ENCODE peak calls at places on chromosome 1, in ten cellular contexts. One of them, this sample, is unnamed.

GRCh38 chr1:156490401-156491032 is 10.1 kb downstream of the MEF2D start:
- DNase-seq in cardiac muscle cell: no peak
- DNase-seq in kidney: no peak
- DNase-seq in thyroid gland: peak; percentile 83
- DNase-seq in CD4-positive, CD25-positive, alpha-beta regulatory T cell: no peak
- DNase-seq in fibroblast of lung: no peak
- DNase-seq in prostate gland: no peak
- DNase-seq in ovary: peak; percentile 65
- DNase-seq in suprapubic skin: no peak
- DNase-seq in CD8-positive, alpha-beta T cell: no peak
- DNase-seq in this sample: peak; percentile 82

GRCh38 chr1:48228156-48228555 is 5.6 kb downstream of the SLC5A9 start:
- DNase-seq in cardiac muscle cell: peak; percentile 6
- DNase-seq in kidney: no peak
- DNase-seq in CD4-positive, CD25-positive, alpha-beta regulatory T cell: no peak
- DNase-seq in thyroid gland: no peak
- DNase-seq in ovary: no peak
- DNase-seq in prostate gland: no peak
- DNase-seq in suprapubic skin: no peak
- DNase-seq in CD8-positive, alpha-beta T cell: no peak
- DNase-seq in fibroblast of lung: no peak
- DNase-seq in this sample: no peak

GRCh38 chr1:154155282-154155681 is 409 bp upstream of the NUP210L start:
- DNase-seq in CD4-positive, CD25-positive, alpha-beta regulatory T cell: no peak
- DNase-seq in thyroid gland: peak; percentile 56
- DNase-seq in prostate gland: peak; percentile 17
- DNase-seq in suprapubic skin: no peak
- DNase-seq in fibroblast of lung: peak; percentile 82
- DNase-seq in kidney: no peak
- DNase-seq in ovary: no peak
- DNase-seq in cardiac muscle cell: peak; percentile 88
- DNase-seq in CD8-positive, alpha-beta T cell: no peak
- DNase-seq in this sample: peak; percentile 53

GRCh38 chr1:80417651-80418050 is 1383.1 kb upstream of the ADGRL2 start:
- DNase-seq in suprapubic skin: no peak
- DNase-seq in thyroid gland: no peak
- DNase-seq in CD8-positive, alpha-beta T cell: no peak
- DNase-seq in prostate gland: no peak
- DNase-seq in CD4-positive, CD25-positive, alpha-beta regulatory T cell: no peak
- DNase-seq in fibroblast of lung: peak; percentile 19
- DNase-seq in kidney: no peak
- DNase-seq in cardiac muscle cell: peak; percentile 16
- DNase-seq in ovary: no peak
- DNase-seq in this sample: no peak

GRCh38 chr1:56905667-56906066 is 51.1 kb downstream of the C8A start:
- DNase-seq in ovary: no peak
- DNase-seq in prostate gland: no peak
- DNase-seq in CD4-positive, CD25-positive, alpha-beta regulatory T cell: no peak
- DNase-seq in fibroblast of lung: no peak
- DNase-seq in CD8-positive, alpha-beta T cell: no peak
- DNase-seq in suprapubic skin: no peak
- DNase-seq in thyroid gland: no peak
- DNase-seq in kidney: no peak
- DNase-seq in cardiac muscle cell: no peak
- DNase-seq in this sample: no peak

GRCh38 chr1:112905420-112906154 is 50.4 kb downstream of the SLC16A1 start:
- DNase-seq in cardiac muscle cell: peak; percentile 44
- DNase-seq in kidney: no peak
- DNase-seq in prostate gland: peak; percentile 11
- DNase-seq in suprapubic skin: no peak
- DNase-seq in CD4-positive, CD25-positive, alpha-beta regulatory T cell: no peak
- DNase-seq in fibroblast of lung: no peak
- DNase-seq in thyroid gland: no peak
- DNase-seq in ovary: no peak
- DNase-seq in CD8-positive, alpha-beta T cell: no peak
- DNase-seq in this sample: peak; percentile 63

GRCh38 chr1:183039985-183040447 is 16.8 kb downstream of the LAMC1 start:
- DNase-seq in cardiac muscle cell: peak; percentile 78
- DNase-seq in fibroblast of lung: peak; percentile 81
- DNase-seq in prostate gland: no peak
- DNase-seq in kidney: no peak
- DNase-seq in ovary: no peak
- DNase-seq in CD4-positive, CD25-positive, alpha-beta regulatory T cell: no peak
- DNase-seq in CD8-positive, alpha-beta T cell: no peak
- DNase-seq in suprapubic skin: no peak
- DNase-seq in thyroid gland: no peak
- DNase-seq in this sample: no peak

GRCh38 chr1:206895837-206896242 is 1.4 kb upstream of the IL24 start:
- DNase-seq in kidney: no peak
- DNase-seq in suprapubic skin: no peak
- DNase-seq in CD8-positive, alpha-beta T cell: no peak
- DNase-seq in cardiac muscle cell: peak; percentile 69
- DNase-seq in thyroid gland: peak; percentile 39
- DNase-seq in ovary: no peak
- DNase-seq in fibroblast of lung: peak; percentile 85
- DNase-seq in prostate gland: peak; percentile 54
- DNase-seq in CD4-positive, CD25-positive, alpha-beta regulatory T cell: no peak
- DNase-seq in this sample: no peak

GRCh38 chr1:2393471-2393877 is 1.8 kb downstream of the RER1 start:
- DNase-seq in prostate gland: no peak
- DNase-seq in kidney: peak; percentile 59
- DNase-seq in fibroblast of lung: no peak
- DNase-seq in CD4-positive, CD25-positive, alpha-beta regulatory T cell: no peak
- DNase-seq in suprapubic skin: no peak
- DNase-seq in cardiac muscle cell: no peak
- DNase-seq in CD8-positive, alpha-beta T cell: no peak
- DNase-seq in ovary: no peak
- DNase-seq in thyroid gland: no peak
- DNase-seq in this sample: no peak

GRCh38 chr1:2392686-2393085 is 1.0 kb downstream of the RER1 start:
- DNase-seq in prostate gland: no peak
- DNase-seq in cardiac muscle cell: no peak
- DNase-seq in CD8-positive, alpha-beta T cell: no peak
- DNase-seq in ovary: no peak
- DNase-seq in CD4-positive, CD25-positive, alpha-beta regulatory T cell: no peak
- DNase-seq in fibroblast of lung: no peak
- DNase-seq in thyroid gland: no peak
- DNase-seq in kidney: peak; percentile 65
- DNase-seq in suprapubic skin: no peak
- DNase-seq in this sample: no peak

GRCh38 chr1:2395245-2395644 is 3.6 kb downstream of the RER1 start:
- DNase-seq in kidney: no peak
- DNase-seq in prostate gland: no peak
- DNase-seq in ovary: no peak
- DNase-seq in cardiac muscle cell: no peak
- DNase-seq in CD4-positive, CD25-positive, alpha-beta regulatory T cell: no peak
- DNase-seq in thyroid gland: no peak
- DNase-seq in fibroblast of lung: no peak
- DNase-seq in CD8-positive, alpha-beta T cell: no peak
- DNase-seq in suprapubic skin: no peak
- DNase-seq in this sample: no peak

GRCh38 chr1:2394761-2395160 is 3.1 kb downstream of the RER1 start:
- DNase-seq in kidney: no peak
- DNase-seq in CD8-positive, alpha-beta T cell: no peak
- DNase-seq in fibroblast of lung: no peak
- DNase-seq in prostate gland: no peak
- DNase-seq in suprapubic skin: no peak
- DNase-seq in ovary: no peak
- DNase-seq in cardiac muscle cell: no peak
- DNase-seq in thyroid gland: no peak
- DNase-seq in CD4-positive, CD25-positive, alpha-beta regulatory T cell: no peak
- DNase-seq in this sample: no peak

GRCh38 chr1:2394220-2394619 is 2.6 kb downstream of the RER1 start:
- DNase-seq in thyroid gland: no peak
- DNase-seq in fibroblast of lung: no peak
- DNase-seq in cardiac muscle cell: no peak
- DNase-seq in suprapubic skin: no peak
- DNase-seq in CD8-positive, alpha-beta T cell: no peak
- DNase-seq in ovary: no peak
- DNase-seq in CD4-positive, CD25-positive, alpha-beta regulatory T cell: no peak
- DNase-seq in prostate gland: no peak
- DNase-seq in kidney: no peak
- DNase-seq in this sample: no peak
- H3K4me3 ChIP-seq in thyroid gland: no peak overlapping the region
- H3K4me3 ChIP-seq in fibroblast of lung: no peak overlapping the region
- H3K4me3 ChIP-seq in cardiac muscle cell: no peak overlapping the region
- H3K4me3 ChIP-seq in suprapubic skin: no peak overlapping the region
- H3K4me3 ChIP-seq in CD8-positive, alpha-beta T cell: no peak overlapping the region
- H3K4me3 ChIP-seq in ovary: no peak overlapping the region
- H3K4me3 ChIP-seq in CD4-positive, CD25-positive, alpha-beta regulatory T cell: no peak overlapping the region
- H3K4me3 ChIP-seq in prostate gland: no peak overlapping the region
- H3K4me3 ChIP-seq in kidney: no peak overlapping the region
- H3K4me3 ChIP-seq in this sample: no peak overlapping the region

GRCh38 chr1:24126672-24127023 is 14.7 kb upstream of the MYOM3 start:
- DNase-seq in fibroblast of lung: no peak
- DNase-seq in cardiac muscle cell: no peak
- DNase-seq in kidney: no peak
- DNase-seq in CD8-positive, alpha-beta T cell: no peak
- DNase-seq in ovary: no peak
- DNase-seq in thyroid gland: no peak
- DNase-seq in CD4-positive, CD25-positive, alpha-beta regulatory T cell: no peak
- DNase-seq in suprapubic skin: no peak
- DNase-seq in prostate gland: no peak
- DNase-seq in this sample: no peak

GRCh38 chr1:24133819-24134218 is 9.1 kb downstream of the IL22RA1 start:
- DNase-seq in suprapubic skin: no peak
- DNase-seq in CD4-positive, CD25-positive, alpha-beta regulatory T cell: no peak
- DNase-seq in prostate gland: no peak
- DNase-seq in kidney: no peak
- DNase-seq in thyroid gland: no peak
- DNase-seq in CD8-positive, alpha-beta T cell: no peak
- DNase-seq in cardiac muscle cell: no peak
- DNase-seq in ovary: no peak
- DNase-seq in fibroblast of lung: no peak
- DNase-seq in this sample: no peak

GRCh38 chr1:24127801-24128363 is 15.1 kb downstream of the IL22RA1 start:
- DNase-seq in kidney: no peak
- DNase-seq in cardiac muscle cell: no peak
- DNase-seq in fibroblast of lung: no peak
- DNase-seq in ovary: no peak
- DNase-seq in suprapubic skin: no peak
- DNase-seq in CD8-positive, alpha-beta T cell: no peak
- DNase-seq in thyroid gland: no peak
- DNase-seq in CD4-positive, CD25-positive, alpha-beta regulatory T cell: no peak
- DNase-seq in prostate gland: no peak
- DNase-seq in this sample: no peak

GRCh38 chr1:24127134-24127800 is 15.3 kb upstream of the MYOM3 start:
- DNase-seq in CD4-positive, CD25-positive, alpha-beta regulatory T cell: no peak
- DNase-seq in CD8-positive, alpha-beta T cell: no peak
- DNase-seq in suprapubic skin: no peak
- DNase-seq in ovary: no peak
- DNase-seq in kidney: no peak
- DNase-seq in thyroid gland: no peak
- DNase-seq in cardiac muscle cell: no peak
- DNase-seq in fibroblast of lung: no peak
- DNase-seq in prostate gland: no peak
- DNase-seq in this sample: no peak

GRCh38 chr1:24130385-24130784 is 12.6 kb downstream of the IL22RA1 start:
- DNase-seq in thyroid gland: no peak
- DNase-seq in fibroblast of lung: no peak
- DNase-seq in suprapubic skin: no peak
- DNase-seq in CD8-positive, alpha-beta T cell: no peak
- DNase-seq in prostate gland: no peak
- DNase-seq in CD4-positive, CD25-positive, alpha-beta regulatory T cell: no peak
- DNase-seq in kidney: no peak
- DNase-seq in ovary: no peak
- DNase-seq in cardiac muscle cell: no peak
- DNase-seq in this sample: no peak
- H3K9me3 ChIP-seq in thyroid gland: no peaks in the 10 kb centered on the region
- H3K9me3 ChIP-seq in fibroblast of lung: no peaks in the 10 kb centered on the region
- H3K9me3 ChIP-seq in suprapubic skin: no peaks in the 10 kb centered on the region
- H3K9me3 ChIP-seq in CD8-positive, alpha-beta T cell: no peaks in the 10 kb centered on the region
- H3K9me3 ChIP-seq in prostate gland: no peaks in the 10 kb centered on the region
- H3K9me3 ChIP-seq in CD4-positive, CD25-positive, alpha-beta regulatory T cell: peaks cover 3% of the 10 kb centered on the region
- H3K9me3 ChIP-seq in kidney: peaks cover 6% of the 10 kb centered on the region
- H3K9me3 ChIP-seq in ovary: no peaks in the 10 kb centered on the region
- H3K9me3 ChIP-seq in cardiac muscle cell: no peaks in the 10 kb centered on the region
- H3K9me3 ChIP-seq in this sample: no peaks in the 10 kb centered on the region

DNA sequence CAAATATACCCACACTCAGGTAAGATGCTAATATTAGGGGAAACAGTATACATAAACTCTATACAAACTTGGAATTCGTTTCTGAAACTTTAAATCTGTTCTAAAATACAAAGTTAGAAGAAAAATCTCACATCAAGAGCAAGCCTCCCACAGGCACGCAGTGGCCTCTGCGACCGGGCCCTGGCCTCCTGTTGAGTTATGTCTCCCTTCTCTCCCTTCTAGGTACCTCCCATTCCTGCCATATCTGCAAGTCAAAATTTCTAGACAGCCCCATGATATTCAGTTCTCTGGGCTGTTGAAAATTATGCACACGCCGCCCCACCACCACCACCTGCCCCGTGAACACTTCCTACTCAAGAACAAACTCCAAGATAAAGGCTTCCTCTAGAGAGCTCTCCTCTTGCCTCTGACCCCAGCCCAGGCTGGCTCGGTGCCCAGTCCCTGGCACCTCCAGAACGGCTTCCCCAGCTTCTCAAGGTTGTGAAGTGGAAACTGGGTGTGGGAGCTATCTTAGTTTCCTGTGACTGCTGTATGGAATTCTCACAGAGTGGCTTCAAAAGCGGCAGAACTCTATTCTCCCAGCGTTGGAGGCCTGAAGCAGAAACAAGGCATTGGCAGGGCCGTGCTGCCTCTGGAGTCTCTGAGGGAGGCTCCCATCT is 37.7 kb upstream of the LRP8 start:
- DNase-seq in CD8-positive, alpha-beta T cell: no peak
- DNase-seq in ovary: no peak
- DNase-seq in kidney: peak; percentile 32
- DNase-seq in thyroid gland: peak; percentile 88
- DNase-seq in prostate gland: no peak
- DNase-seq in suprapubic skin: peak; percentile 41
- DNase-seq in fibroblast of lung: no peak
- DNase-seq in cardiac muscle cell: peak; percentile 11
- DNase-seq in CD4-positive, CD25-positive, alpha-beta regulatory T cell: no peak
- DNase-seq in this sample: no peak
- H3K4me1 ChIP-seq in CD8-positive, alpha-beta T cell: peaks cover 19% of the 10 kb centered on the region
- H3K4me1 ChIP-seq in ovary: no peaks in the 10 kb centered on the region
- H3K4me1 ChIP-seq in kidney: no peaks in the 10 kb centered on the region
- H3K4me1 ChIP-seq in thyroid gland: peaks cover 4% of the 10 kb centered on the region
- H3K4me1 ChIP-seq in prostate gland: no peaks in the 10 kb centered on the region
- H3K4me1 ChIP-seq in suprapubic skin: no peaks in the 10 kb centered on the region
- H3K4me1 ChIP-seq in fibroblast of lung: no peaks in the 10 kb centered on the region
- H3K4me1 ChIP-seq in cardiac muscle cell: peaks cover 17% of the 10 kb centered on the region
- H3K4me1 ChIP-seq in CD4-positive, CD25-positive, alpha-beta regulatory T cell: peaks cover 21% of the 10 kb centered on the region
- H3K4me1 ChIP-seq in this sample: no peaks in the 10 kb centered on the region

DNA sequence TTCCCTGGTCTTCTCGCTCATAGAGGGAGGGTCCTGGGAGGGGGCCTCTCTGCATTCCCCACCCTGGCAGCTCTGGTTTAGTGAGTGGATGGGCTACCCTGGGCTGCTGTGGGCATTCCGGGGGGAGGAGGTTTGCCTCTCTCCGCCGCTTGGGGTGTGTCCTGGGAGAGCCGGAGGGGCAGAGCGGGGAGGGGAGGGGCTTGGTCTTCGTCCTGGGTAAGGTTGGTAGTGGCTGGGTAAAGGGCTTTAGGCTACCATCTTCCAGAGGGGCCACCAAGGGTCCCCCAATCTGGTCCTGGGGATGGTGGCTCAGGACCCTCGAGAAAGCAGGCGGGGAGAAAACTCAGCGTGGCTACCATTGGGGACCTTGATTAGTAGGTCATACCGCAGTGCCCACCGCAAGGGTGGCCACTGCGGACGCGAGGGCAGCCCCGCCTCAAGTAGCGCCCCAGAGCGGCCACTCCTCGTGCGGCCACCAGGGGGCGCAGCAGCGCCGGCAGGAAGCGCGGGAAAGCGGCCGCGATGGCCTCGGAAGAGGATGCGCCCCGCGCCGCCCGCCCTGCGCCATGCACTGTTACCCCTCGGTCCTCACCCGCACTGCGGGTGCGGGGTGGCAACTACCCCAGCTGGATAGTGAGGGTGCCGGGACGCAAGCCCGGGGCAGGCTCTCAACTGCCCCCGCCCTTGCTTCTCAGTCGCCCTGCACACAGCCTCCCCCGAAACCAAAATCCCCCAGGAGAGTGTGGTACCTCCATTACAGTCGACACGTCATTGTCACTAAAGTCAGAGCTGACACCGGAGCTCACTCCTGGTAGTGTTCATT is 44.1 kb upstream of the SLC25A33 start:
- DNase-seq in ovary: peak; percentile 45
- DNase-seq in fibroblast of lung: peak; percentile 46
- DNase-seq in thyroid gland: peak; percentile 48
- DNase-seq in prostate gland: no peak
- DNase-seq in CD4-positive, CD25-positive, alpha-beta regulatory T cell: peak; percentile 63
- DNase-seq in suprapubic skin: no peak
- DNase-seq in cardiac muscle cell: peak; percentile 59
- DNase-seq in kidney: no peak
- DNase-seq in CD8-positive, alpha-beta T cell: peak; percentile 70
- DNase-seq in this sample: peak; percentile 19
- H3K4me3 ChIP-seq in ovary: no peak overlapping the region
- H3K4me3 ChIP-seq in fibroblast of lung: peak overlapping the region; percentile 26
- H3K4me3 ChIP-seq in thyroid gland: no peak overlapping the region
- H3K4me3 ChIP-seq in prostate gland: no peak overlapping the region
- H3K4me3 ChIP-seq in CD4-positive, CD25-positive, alpha-beta regulatory T cell: peak overlapping the region; percentile 37
- H3K4me3 ChIP-seq in suprapubic skin: peak overlapping the region; percentile 26
- H3K4me3 ChIP-seq in cardiac muscle cell: no peak overlapping the region
- H3K4me3 ChIP-seq in kidney: peak overlapping the region; percentile 47
- H3K4me3 ChIP-seq in CD8-positive, alpha-beta T cell: peak overlapping the region; percentile 43
- H3K4me3 ChIP-seq in this sample: peak overlapping the region; percentile 52

This sample was measured in heart right ventricle.